ENCODE peak calls at places on chromosomes 2 and 18, in ten cellular contexts. M is T1000; U is endothelial cell; C is CD8-positive, alpha-beta memory T cell; D is brain microvascular endothelial cell; F is T follicular helper cell; R is activated T-helper 1 cell treated with anti-CD3 and anti-CD28 coated beads, Interleukin-2, amount 50 U/mL, for 16 hours; A is neural crest cell; W is AG09309; Z is vagina. J is an unnamed sample.
A peak's percentile ranks its signal among the peaks of the same experiment; 100 is the strongest.

GRCh38 chr18:70046796-70047195 is 99.1 kb upstream of the CD226 start:
- DNase-seq in F (no peak), A (no peak), M (no peak), C (no peak), Z (no peak), U (no peak), R (no peak), D (no peak), W (no peak), J (no peak)

GRCh38 chr18:74402806-74403433 is 54.2 kb downstream of the DIPK1C start:
- DNase-seq in R (no peak), M (no peak), W (no peak), C (no peak), Z (no peak), A (no peak), F (no peak), D (no peak), U (no peak), J (no peak)

GRCh38 chr2:45199973-45200372 is 190.7 kb upstream of the SIX2 start:
- DNase-seq in Z (no peak), A (no peak), D (peak; percentile 32), F (no peak), C (no peak), M (no peak), W (no peak), U (no peak), R (no peak), J (peak; percentile 94)

GRCh38 chr18:10140928-10141327 is 227.1 kb downstream of the VAPA start:
- DNase-seq in U (no peak), R (no peak), D (peak; percentile 22), Z (peak; percentile 67), M (no peak), W (no peak), A (no peak), C (no peak), F (no peak), J (no peak)

GRCh38 chr18:46250084-46250811 is 146.1 kb downstream of the HAUS1 start:
- DNase-seq in R (no peak), M (no peak), C (peak; percentile 8), A (no peak), F (peak; percentile 40), D (peak; percentile 87), Z (no peak), W (peak; percentile 34), U (no peak), J (peak; percentile 76)

GRCh38 chr18:42614619-42615293 is 500.7 kb downstream of the RIT2 start:
- DNase-seq in Z (no peak), W (no peak), R (no peak), U (no peak), A (no peak), F (no peak), C (no peak), M (no peak), D (peak; percentile 82), J (no peak)

GRCh38 chr2:180555391-180555965 is 424.9 kb upstream of the UBE2E3 start:
- DNase-seq in D (no peak), U (no peak), R (no peak), C (no peak), F (no peak), W (no peak), M (no peak), A (no peak), Z (no peak), J (no peak)

GRCh38 chr18:79949571-79950439 is 1.6 kb downstream of the SLC66A2 start:
- DNase-seq in C (no peak), W (no peak), R (no peak), U (no peak), D (no peak), M (no peak), F (no peak), Z (no peak), A (no peak), J (no peak)

GRCh38 chr2:241560181-241560882 is 1.8 kb downstream of the BOK start:
- DNase-seq in U (no peak), Z (no peak), W (no peak), D (no peak), C (no peak), A (no peak), M (no peak), R (no peak), F (no peak), J (no peak)

GRCh38 chr2:174699993-174700766 is 64.1 kb downstream of the CHRNA1 start:
- DNase-seq in F (no peak), D (no peak), Z (no peak), M (no peak), W (no peak), R (no peak), C (no peak), A (peak; percentile 28), U (peak; percentile 45), J (peak; percentile 42)